ENCODE peak calls at places on chromosomes 3 and 15, in seven cellular contexts. One of them, this sample, is unnamed.

GRCh38 chr3:108838411-108838810 is 15.8 kb downstream of the TRAT1 start:
- DNase-seq in GM12865: no peak
- DNase-seq in uterus: no peak
- DNase-seq in psoas muscle: no peak
- DNase-seq in NB4: no peak
- DNase-seq in PC-9: no peak
- DNase-seq in endodermal cell: no peak
- DNase-seq in this sample: peak; percentile 74

GRCh38 chr15:55969582-55969981 is 23.8 kb downstream of the NEDD4 start:
- DNase-seq in psoas muscle: no peak
- DNase-seq in endodermal cell: no peak
- DNase-seq in GM12865: no peak
- DNase-seq in PC-9: no peak
- DNase-seq in NB4: no peak
- DNase-seq in uterus: no peak
- DNase-seq in this sample: no peak

GRCh38 chr15:52005748-52006701 is 13.0 kb upstream of the MAPK6 start:
- DNase-seq in NB4: no peak
- DNase-seq in PC-9: no peak
- DNase-seq in psoas muscle: no peak
- DNase-seq in GM12865: peak; percentile 94
- DNase-seq in uterus: no peak
- DNase-seq in endodermal cell: no peak
- DNase-seq in this sample: peak; percentile 51

GRCh38 chr3:19739504-19739903 is 194.5 kb downstream of the EFHB start:
- DNase-seq in PC-9: no peak
- DNase-seq in NB4: no peak
- DNase-seq in uterus: no peak
- DNase-seq in psoas muscle: no peak
- DNase-seq in endodermal cell: no peak
- DNase-seq in GM12865: no peak
- DNase-seq in this sample: no peak

GRCh38 chr3:196344663-196345062 is 6.5 kb upstream of the TM4SF19 start:
- DNase-seq in psoas muscle: no peak
- DNase-seq in endodermal cell: no peak
- DNase-seq in uterus: no peak
- DNase-seq in GM12865: no peak
- DNase-seq in NB4: peak; percentile 89
- DNase-seq in PC-9: no peak
- DNase-seq in this sample: no peak

GRCh38 chr3:112136959-112137693 is 4.1 kb upstream of the GCSAM start:
- DNase-seq in GM12865: peak; percentile 87
- DNase-seq in psoas muscle: no peak
- DNase-seq in endodermal cell: peak; percentile 83
- DNase-seq in uterus: no peak
- DNase-seq in PC-9: peak; percentile 61
- DNase-seq in NB4: peak; percentile 50
- DNase-seq in this sample: peak; percentile 65

GRCh38 chr3:14289590-14290453 is 111.2 kb downstream of the LSM3 start:
- DNase-seq in psoas muscle: no peak
- DNase-seq in NB4: peak; percentile 46
- DNase-seq in GM12865: no peak
- DNase-seq in PC-9: peak; percentile 73
- DNase-seq in endodermal cell: no peak
- DNase-seq in uterus: peak; percentile 43
- DNase-seq in this sample: no peak

GRCh38 chr15:81863157-81863556 is 182.7 kb downstream of the MEX3B start:
- DNase-seq in NB4: no peak
- DNase-seq in PC-9: no peak
- DNase-seq in GM12865: no peak
- DNase-seq in endodermal cell: no peak
- DNase-seq in psoas muscle: no peak
- DNase-seq in uterus: no peak
- DNase-seq in this sample: no peak

GRCh38 chr15:91422704-91423254 is 322.7 kb downstream of the SV2B start:
- DNase-seq in NB4: no peak
- DNase-seq in GM12865: no peak
- DNase-seq in PC-9: no peak
- DNase-seq in endodermal cell: peak; percentile 60
- DNase-seq in psoas muscle: no peak
- DNase-seq in uterus: no peak
- DNase-seq in this sample: no peak

GRCh38 chr3:153688541-153689120 is 432.6 kb upstream of the ARHGEF26 start:
- DNase-seq in GM12865: no peak
- DNase-seq in endodermal cell: no peak
- DNase-seq in PC-9: no peak
- DNase-seq in NB4: no peak
- DNase-seq in uterus: no peak
- DNase-seq in psoas muscle: no peak
- DNase-seq in this sample: no peak

GRCh38 chr3:179376474-179376873 is 29.0 kb downstream of the MFN1 start:
- DNase-seq in GM12865: no peak
- DNase-seq in uterus: no peak
- DNase-seq in endodermal cell: no peak
- DNase-seq in PC-9: no peak
- DNase-seq in psoas muscle: no peak
- DNase-seq in NB4: no peak
- DNase-seq in this sample: no peak

GRCh38 chr3:123475786-123476185 is 26.9 kb upstream of the ADCY5 start:
- DNase-seq in uterus: no peak
- DNase-seq in endodermal cell: no peak
- DNase-seq in NB4: no peak
- DNase-seq in GM12865: no peak
- DNase-seq in PC-9: no peak
- DNase-seq in psoas muscle: no peak
- DNase-seq in this sample: no peak

GRCh38 chr3:99909714-99910508 is 92.2 kb downstream of the CMSS1 start:
- DNase-seq in uterus: no peak
- DNase-seq in psoas muscle: no peak
- DNase-seq in endodermal cell: no peak
- DNase-seq in GM12865: peak; percentile 4
- DNase-seq in PC-9: peak; percentile 100
- DNase-seq in NB4: no peak
- DNase-seq in this sample: no peak

GRCh38 chr3:30399394-30400181 is 206.8 kb upstream of the TGFBR2 start:
- DNase-seq in NB4: no peak
- DNase-seq in endodermal cell: no peak
- DNase-seq in GM12865: no peak
- DNase-seq in PC-9: no peak
- DNase-seq in psoas muscle: no peak
- DNase-seq in uterus: no peak
- DNase-seq in this sample: no peak

GRCh38 chr3:57652203-57652602 is 40.7 kb downstream of the DENND6A start:
- DNase-seq in NB4: no peak
- DNase-seq in endodermal cell: no peak
- DNase-seq in GM12865: no peak
- DNase-seq in psoas muscle: no peak
- DNase-seq in uterus: no peak
- DNase-seq in PC-9: no peak
- DNase-seq in this sample: no peak

GRCh38 chr15:48785195-48785594 is 25.7 kb downstream of the CEP152 start:
- DNase-seq in PC-9: no peak
- DNase-seq in NB4: no peak
- DNase-seq in psoas muscle: peak; percentile 37
- DNase-seq in endodermal cell: no peak
- DNase-seq in GM12865: no peak
- DNase-seq in uterus: no peak
- DNase-seq in this sample: no peak

GRCh38 chr3:52891615-52892081 is 5.7 kb downstream of the STIMATE start:
- DNase-seq in psoas muscle: no peak
- DNase-seq in uterus: no peak
- DNase-seq in PC-9: no peak
- DNase-seq in NB4: peak; percentile 93
- DNase-seq in endodermal cell: no peak
- DNase-seq in GM12865: no peak
- DNase-seq in this sample: no peak

GRCh38 chr3:19348929-19349564 is 200.7 kb downstream of the KCNH8 start:
- DNase-seq in GM12865: peak; percentile 68
- DNase-seq in PC-9: no peak
- DNase-seq in endodermal cell: peak; percentile 54
- DNase-seq in NB4: peak; percentile 29
- DNase-seq in psoas muscle: no peak
- DNase-seq in uterus: no peak
- DNase-seq in this sample: peak; percentile 6

GRCh38 chr3:182793663-182794454 is 555 bp downstream of the ATP11B start:
- DNase-seq in psoas muscle: peak; percentile 38
- DNase-seq in endodermal cell: peak; percentile 81
- DNase-seq in PC-9: peak; percentile 50
- DNase-seq in GM12865: peak; percentile 68
- DNase-seq in NB4: peak; percentile 69
- DNase-seq in uterus: peak; percentile 34
- DNase-seq in this sample: peak; percentile 56

GRCh38 chr3:71512000-71512399 is 71.5 kb downstream of the FOXP1 start:
- DNase-seq in psoas muscle: no peak
- DNase-seq in PC-9: no peak
- DNase-seq in endodermal cell: peak; percentile 73
- DNase-seq in uterus: no peak
- DNase-seq in GM12865: peak; percentile 20
- DNase-seq in NB4: peak; percentile 53
- DNase-seq in this sample: peak; percentile 52

GRCh38 chr15:69758810-69759410 is 306.3 kb downstream of the RPLP1 start:
- DNase-seq in endodermal cell: no peak
- DNase-seq in NB4: peak; percentile 98
- DNase-seq in psoas muscle: no peak
- DNase-seq in uterus: no peak
- DNase-seq in PC-9: no peak
- DNase-seq in GM12865: peak; percentile 89
- DNase-seq in this sample: peak; percentile 97

DNA sequence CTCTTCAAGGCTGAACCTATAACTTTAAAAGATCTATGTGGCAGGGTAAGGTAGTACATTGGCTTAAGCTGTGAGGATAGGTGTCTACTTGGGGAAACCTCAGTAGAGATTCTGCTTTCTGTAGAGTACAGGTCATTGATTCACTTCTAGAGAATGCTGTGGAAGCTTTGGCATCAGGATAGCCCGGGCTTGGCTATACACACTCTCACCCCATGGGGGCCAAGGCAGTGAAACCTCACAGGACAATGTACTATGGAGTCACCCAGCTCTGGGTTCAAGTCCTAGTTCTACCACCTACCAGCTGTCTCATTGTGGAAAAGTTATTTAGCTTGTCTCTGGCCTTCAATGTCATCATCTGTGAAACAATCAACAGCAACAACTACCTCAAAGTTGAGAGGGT is 9.0 kb downstream of the MTFMT start:
- DNase-seq in psoas muscle: no peak
- DNase-seq in PC-9: no peak
- DNase-seq in NB4: no peak
- DNase-seq in uterus: no peak
- DNase-seq in GM12865: no peak
- DNase-seq in endodermal cell: no peak
- DNase-seq in this sample: no peak
- TF ChIP-seq CTCF in psoas muscle: no peak
- TF ChIP-seq CTCF in PC-9: no peak
- TF ChIP-seq CTCF in NB4: no peak
- TF ChIP-seq CTCF in uterus: no peak
- TF ChIP-seq CTCF in GM12865: no peak
- TF ChIP-seq CTCF in endodermal cell: peak; percentile 42
- TF ChIP-seq CTCF in this sample: no peak

GRCh38 chr15:84818221-84819131 is 1.3 kb downstream of the ALPK3 start:
- DNase-seq in GM12865: peak; percentile 12
- DNase-seq in NB4: no peak
- DNase-seq in endodermal cell: peak; percentile 87
- DNase-seq in psoas muscle: peak; percentile 46
- DNase-seq in PC-9: no peak
- DNase-seq in uterus: no peak
- DNase-seq in this sample: peak; percentile 17

GRCh38 chr15:84819291-84819768 is 2.2 kb downstream of the ALPK3 start:
- DNase-seq in endodermal cell: peak; percentile 67
- DNase-seq in NB4: peak; percentile 23
- DNase-seq in uterus: no peak
- DNase-seq in psoas muscle: peak; percentile 43
- DNase-seq in PC-9: no peak
- DNase-seq in GM12865: no peak
- DNase-seq in this sample: no peak

GRCh38 chr15:84817461-84818081 is 415 bp downstream of the ALPK3 start:
- DNase-seq in NB4: no peak
- DNase-seq in endodermal cell: peak; percentile 88
- DNase-seq in PC-9: peak; percentile 10
- DNase-seq in uterus: no peak
- DNase-seq in psoas muscle: no peak
- DNase-seq in GM12865: no peak
- DNase-seq in this sample: no peak

GRCh38 chr15:84814826-84815375 is 2.3 kb upstream of the ALPK3 start:
- DNase-seq in GM12865: no peak
- DNase-seq in PC-9: no peak
- DNase-seq in NB4: no peak
- DNase-seq in uterus: no peak
- DNase-seq in endodermal cell: no peak
- DNase-seq in psoas muscle: no peak
- DNase-seq in this sample: no peak

GRCh38 chr15:84816694-84817460 is at the start of gene ALPK3:
- DNase-seq in psoas muscle: peak; percentile 83
- DNase-seq in uterus: no peak
- DNase-seq in endodermal cell: peak; percentile 88
- DNase-seq in PC-9: peak; percentile 1
- DNase-seq in GM12865: no peak
- DNase-seq in NB4: no peak
- DNase-seq in this sample: no peak
- TF ChIP-seq CTCF in psoas muscle: peak; percentile 34
- TF ChIP-seq CTCF in uterus: no peak
- TF ChIP-seq CTCF in endodermal cell: peak; percentile 58
- TF ChIP-seq CTCF in PC-9: no peak
- TF ChIP-seq CTCF in GM12865: no peak
- TF ChIP-seq CTCF in NB4: no peak
- TF ChIP-seq CTCF in this sample: no peak

DNA sequence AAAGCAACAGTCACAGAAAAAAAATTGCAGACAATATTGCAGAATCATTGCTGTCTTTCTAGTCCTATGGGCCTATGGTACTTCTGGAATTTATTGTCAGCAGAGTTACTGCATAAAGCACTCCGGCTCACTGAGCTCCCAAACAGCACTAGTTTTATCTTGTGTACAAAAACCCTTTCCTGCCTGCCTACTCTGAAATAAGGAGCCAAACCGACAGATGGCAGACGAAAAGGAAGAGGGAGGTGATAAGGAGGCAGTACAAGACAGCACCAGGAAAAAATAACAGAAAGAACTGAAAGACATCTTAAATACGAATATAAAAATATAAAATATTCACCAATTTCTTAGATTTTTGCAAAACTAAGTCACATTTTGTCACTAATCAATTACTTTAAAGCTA is 15.6 kb downstream of the HERC1 start:
- DNase-seq in GM12865: no peak
- DNase-seq in PC-9: no peak
- DNase-seq in uterus: no peak
- DNase-seq in NB4: no peak
- DNase-seq in endodermal cell: no peak
- DNase-seq in psoas muscle: no peak
- DNase-seq in this sample: no peak
- TF ChIP-seq CTCF in GM12865: no peak
- TF ChIP-seq CTCF in PC-9: no peak
- TF ChIP-seq CTCF in uterus: no peak
- TF ChIP-seq CTCF in NB4: no peak
- TF ChIP-seq CTCF in endodermal cell: peak; percentile 25
- TF ChIP-seq CTCF in psoas muscle: no peak
- TF ChIP-seq CTCF in this sample: no peak

DNA sequence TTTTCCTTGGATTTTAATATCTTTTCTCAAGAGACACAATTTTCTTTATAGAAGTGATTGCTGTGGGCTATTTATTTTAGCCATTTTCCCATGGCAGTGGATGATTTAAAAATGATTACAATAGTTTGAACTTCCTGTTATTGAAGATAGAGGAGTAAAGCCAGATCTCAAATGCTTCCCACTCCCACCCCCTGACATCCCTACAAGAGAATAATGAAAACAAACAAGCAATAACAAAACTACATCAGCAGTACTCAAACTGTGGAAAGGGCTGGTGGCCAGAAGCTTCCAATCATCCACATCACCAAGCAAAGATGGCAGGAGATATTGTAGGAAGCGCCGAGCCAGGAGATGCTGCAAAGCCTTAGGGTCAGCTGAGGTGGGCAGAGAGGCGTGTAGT is 831.1 kb upstream of the NR2F2 start:
- DNase-seq in PC-9: no peak
- DNase-seq in psoas muscle: no peak
- DNase-seq in GM12865: no peak
- DNase-seq in endodermal cell: no peak
- DNase-seq in uterus: no peak
- DNase-seq in NB4: no peak
- DNase-seq in this sample: no peak
- TF ChIP-seq CTCF in PC-9: no peak
- TF ChIP-seq CTCF in psoas muscle: no peak
- TF ChIP-seq CTCF in GM12865: no peak
- TF ChIP-seq CTCF in endodermal cell: no peak
- TF ChIP-seq CTCF in uterus: no peak
- TF ChIP-seq CTCF in NB4: no peak
- TF ChIP-seq CTCF in this sample: no peak